ENCODE peak calls at places on chromosome X, in nine cellular contexts. E, Z, Q, U, B, H, Y, I and O are unnamed samples. For H3K36me3 and H3K27me3, the result is how much of the 10 kb centered on the place peaks cover.

GRCh38 chrX:103536732-103537131 is 17.4 kb upstream of the RAB40A start:
- DNase-seq in E (no peak), Z (no peak), Q (no peak), U (no peak), B (no peak), H (no peak), Y (no peak), I (no peak), O (no peak)

GRCh38 chrX:45344597-45344996 is 143.9 kb upstream of the DIPK2B start:
- DNase-seq in E (peak), Z (no peak), Q (no peak), U (no peak), B (no peak), H (peak), Y (no peak), I (no peak), O (no peak)

GRCh38 chrX:137855490-137855889 is 289.6 kb downstream of the ZIC3 start:
- DNase-seq in E (no peak), Z (no peak), Q (no peak), U (no peak), B (no peak), H (no peak), Y (no peak), I (no peak), O (no peak)

GRCh38 chrX:75229774-75230173 is 44.1 kb upstream of the UPRT start:
- DNase-seq in E (no peak), Z (no peak), Q (no peak), U (no peak), B (no peak), H (no peak), Y (no peak), I (no peak), O (no peak)

GRCh38 chrX:88603237-88603636 is 143.8 kb upstream of the CPXCR1 start:
- DNase-seq in E (no peak), Z (no peak), Q (no peak), U (no peak), B (no peak), H (no peak), Y (no peak), I (no peak), O (no peak)

GRCh38 chrX:45788941-45789348 is 588.3 kb upstream of the DIPK2B start:
- DNase-seq in E (no peak), Z (peak), Q (no peak), U (no peak), B (peak), H (peak), Y (peak), I (peak), O (peak)

GRCh38 chrX:10387011-10387410 is 230.2 kb downstream of the CLCN4 start:
- DNase-seq in E (peak), Z (no peak), Q (no peak), U (no peak), B (no peak), H (peak), Y (peak), I (no peak), O (no peak)

GRCh38 chrX:150365953-150366911 is 3.1 kb downstream of the MAMLD1 start:
- DNase-seq in E (peak), Z (peak), Q (peak), U (no peak), B (peak), H (peak), Y (peak), I (peak), O (peak)

GRCh38 chrX:148501121-148502066 is 977 bp downstream of the AFF2 start:
- DNase-seq in E (no peak), Z (no peak), Q (peak), U (no peak), B (no peak), H (no peak), Y (peak), I (no peak), O (peak)

GRCh38 chrX:46477435-46477834 is 67.8 kb downstream of the ZNF674 start:
- DNase-seq in E (no peak), Z (no peak), Q (no peak), U (no peak), B (no peak), H (no peak), Y (no peak), I (no peak), O (no peak)

GRCh38 chrX:115562492-115562872 is 1.5 kb downstream of the PLS3 start:
- DNase-seq in E (peak), Z (no peak), Q (no peak), U (no peak), B (no peak), H (peak), Y (peak), I (no peak), O (no peak)

GRCh38 chrX:7191681-7192110 is 43.7 kb upstream of the PUDP start:
- DNase-seq in E (peak), Z (no peak), Q (no peak), U (no peak), B (no peak), H (no peak), Y (no peak), I (no peak), O (no peak)

GRCh38 chrX:8815460-8816065 is 14.4 kb upstream of the FAM9A start:
- DNase-seq in E (peak), Z (no peak), Q (no peak), U (peak), B (no peak), H (peak), Y (peak), I (no peak), O (no peak)

GRCh38 chrX:103792916-103793540 is 16.4 kb downstream of the PLP1 start:
- DNase-seq in E (peak), Z (no peak), Q (no peak), U (no peak), B (no peak), H (no peak), Y (peak), I (no peak), O (no peak)

GRCh38 chrX:44291468-44292116 is 51.9 kb downstream of the EFHC2 start:
- DNase-seq in E (no peak), Z (no peak), Q (no peak), U (no peak), B (no peak), H (no peak), Y (no peak), I (no peak), O (no peak)

GRCh38 chrX:14027031-14027430 is 2.7 kb downstream of the GEMIN8 start:
- DNase-seq in E (peak), Z (peak), Q (peak), U (no peak), B (no peak), H (no peak), Y (peak), I (no peak), O (no peak)

GRCh38 chrX:14029425-14030247 is at the start of gene GEMIN8:
- DNase-seq in E (peak), Z (peak), Q (peak), U (peak), B (peak), H (peak), Y (peak), I (peak), O (peak)

GRCh38 chrX:15167826-15168225 is 102.1 kb downstream of the ASB9 start:
- DNase-seq in E (no peak), Z (no peak), Q (no peak), U (no peak), B (no peak), H (no peak), Y (no peak), I (no peak), O (no peak)

GRCh38 chrX:8971116-8971515 is 62.8 kb downstream of the FAM9B start:
- DNase-seq in E (peak), Z (no peak), Q (no peak), U (peak), B (no peak), H (peak), Y (peak), I (no peak), O (no peak)

GRCh38 chrX:136671006-136671610 is 23.1 kb downstream of the CD40LG start:
- DNase-seq in E (no peak), Z (no peak), Q (no peak), U (no peak), B (no peak), H (no peak), Y (no peak), I (no peak), O (no peak)

GRCh38 chrX:150833454-150834056 is 64.9 kb downstream of the CD99L2 start:
- DNase-seq in E (no peak), Z (no peak), Q (no peak), U (no peak), B (no peak), H (no peak), Y (no peak), I (no peak), O (no peak)

GRCh38 chrX:31240982-31241381 is 169.1 kb upstream of the FTHL17 start:
- DNase-seq in E (no peak), Z (no peak), Q (no peak), U (no peak), B (no peak), H (no peak), Y (no peak), I (no peak), O (no peak)

GRCh38 chrX:69493193-69493592 is 10.9 kb upstream of the NALF2 start:
- DNase-seq in E (peak), Z (no peak), Q (no peak), U (peak), B (no peak), H (no peak), Y (peak), I (no peak), O (no peak)

GRCh38 chrX:38142598-38142997 is 78.1 kb downstream of the SRPX start:
- DNase-seq in E (no peak), Z (no peak), Q (no peak), U (no peak), B (no peak), H (peak), Y (no peak), I (peak), O (no peak)

GRCh38 chrX:23341452-23341851 is 6.8 kb downstream of the PTCHD1 start:
- DNase-seq in E (peak), Z (no peak), Q (no peak), U (no peak), B (no peak), H (no peak), Y (no peak), I (no peak), O (no peak)

GRCh38 chrX:97326456-97326855 is 442.7 kb downstream of the RPA4 start:
- DNase-seq in E (no peak), Z (no peak), Q (no peak), U (no peak), B (no peak), H (no peak), Y (no peak), I (no peak), O (no peak)

GRCh38 chrX:149504226-149504914 is 736 bp downstream of the IDS start:
- DNase-seq in E (peak), Z (no peak), Q (peak), U (no peak), B (no peak), H (peak), Y (no peak), I (peak), O (peak)

GRCh38 chrX:130869239-130869638 is 33.8 kb downstream of the ENOX2 start:
- DNase-seq in E (no peak), Z (no peak), Q (no peak), U (no peak), B (no peak), H (no peak), Y (no peak), I (no peak), O (no peak)

GRCh38 chrX:16931855-16932254 is 14.6 kb upstream of the REPS2 start:
- DNase-seq in E (no peak), Z (no peak), Q (no peak), U (no peak), B (no peak), H (no peak), Y (no peak), I (no peak), O (no peak)

GRCh38 chrX:112851161-112851779 is 10.6 kb upstream of the AMOT start:
- DNase-seq in E (no peak), Z (no peak), Q (no peak), U (no peak), B (no peak), H (no peak), Y (peak), I (no peak), O (no peak)

DNA sequence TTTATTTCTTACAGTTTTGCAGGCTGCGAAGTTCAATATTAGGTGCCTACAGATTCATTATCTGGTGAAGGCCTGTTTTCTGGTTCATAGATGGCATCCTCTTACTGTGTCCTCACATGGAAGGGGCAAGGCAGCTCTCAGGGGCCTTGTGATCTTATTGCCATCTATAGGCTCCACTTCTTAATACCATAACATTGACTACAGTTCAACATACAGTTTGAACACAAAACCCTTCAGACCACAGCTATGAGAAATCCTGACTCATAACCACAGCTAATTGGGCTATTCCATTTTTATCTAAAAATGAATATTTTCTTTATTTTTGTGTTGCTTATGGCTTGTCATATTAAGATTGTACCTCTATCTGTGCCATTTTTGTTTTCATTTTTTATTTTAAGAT is 72.3 kb downstream of the STAG2 start:
- DNase-seq in E (peak), Z (no peak), Q (no peak), U (no peak), B (no peak), H (peak), Y (peak), I (no peak), O (no peak)
- H3K36me3 ChIP-seq in E (under half), Z (half or more), Q (under half), U (under half), B (under half), H (under half), Y (under half), I (under half), O (under half)

GRCh38 chrX:134025986-134026731 is 40.8 kb upstream of the GPC3 start:
- DNase-seq in E (no peak), Z (no peak), Q (no peak), U (no peak), B (no peak), H (no peak), Y (no peak), I (no peak), O (no peak)
- H3K27me3 ChIP-seq in E (under half), Z (under half), Q (under half), U (under half), B (under half), H (under half), Y (under half), I (under half), O (under half)

DNA sequence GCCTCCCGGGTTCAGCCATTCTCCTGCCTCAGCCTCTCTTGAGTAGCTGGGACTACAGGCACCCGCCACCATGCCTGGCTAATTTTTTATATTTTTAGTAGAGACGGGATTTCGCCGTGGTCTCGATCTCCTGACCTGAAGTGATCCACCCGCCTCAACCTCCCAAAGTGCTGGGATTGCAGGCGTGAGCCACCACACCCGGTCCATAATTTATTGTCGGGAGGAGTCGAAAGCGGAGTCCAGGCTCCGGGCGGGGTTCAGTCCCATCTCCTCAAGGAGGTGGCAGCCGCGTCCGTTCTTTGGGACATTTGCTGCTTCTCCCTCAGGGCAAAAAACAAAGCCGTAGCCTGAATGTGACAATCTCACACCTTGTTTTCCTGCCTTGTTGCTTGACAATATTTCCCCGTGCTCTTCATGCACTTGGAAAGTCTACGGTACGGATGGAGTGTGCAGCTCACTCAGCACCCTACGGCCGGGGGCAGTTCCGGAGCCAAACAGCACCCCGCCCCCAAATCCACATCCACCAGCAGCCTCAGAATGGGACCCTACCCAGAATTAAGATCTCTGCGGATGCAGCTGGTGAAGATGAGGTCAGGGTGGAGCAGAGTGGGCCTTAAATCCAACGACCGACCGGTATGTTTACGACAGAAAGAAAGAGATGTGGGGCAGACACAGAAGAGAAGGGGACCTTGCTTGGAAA is 9.6 kb downstream of the GTPBP6 start:
- DNase-seq in E (no peak), Z (no peak), Q (peak), U (no peak), B (no peak), H (no peak), Y (no peak), I (no peak), O (peak)
- H3K36me3 ChIP-seq in E (under half), Z (half or more), Q (under half), U (under half), B (half or more), H (half or more), Y (under half), I (under half), O (half or more)

GRCh38 chrX:153906126-153906917 is 1.8 kb downstream of the AVPR2 start:
- DNase-seq in E (no peak), Z (no peak), Q (no peak), U (no peak), B (no peak), H (no peak), Y (no peak), I (no peak), O (no peak)
- H3K27me3 ChIP-seq in E (under half), Z (under half), Q (under half), U (under half), B (under half), H (under half), Y (under half), I (under half), O (under half)

DNA sequence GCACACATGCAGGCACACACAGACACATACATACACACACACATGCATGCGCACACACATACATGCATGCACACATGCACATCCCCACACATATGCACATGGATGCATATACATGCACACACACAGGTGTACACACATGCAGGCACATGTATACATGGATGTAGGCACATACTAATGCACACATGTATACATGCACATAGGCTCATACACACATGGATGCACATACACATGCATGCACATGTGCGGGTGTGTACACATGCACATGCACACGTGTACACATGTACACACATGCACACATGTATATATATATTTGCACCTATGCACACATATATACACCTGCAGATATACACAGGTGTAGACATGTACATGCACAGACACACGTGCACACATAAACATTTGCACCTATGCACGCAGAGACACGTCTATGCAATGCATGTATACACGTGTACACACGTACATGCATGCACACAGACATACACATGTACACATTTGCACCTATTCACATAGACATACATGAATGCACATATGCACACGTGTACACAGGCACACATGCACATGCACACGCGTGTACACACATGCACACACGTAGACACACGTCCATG is 4.0 kb downstream of the PLCXD1 start:
- DNase-seq in E (no peak), Z (no peak), Q (peak), U (no peak), B (no peak), H (no peak), Y (no peak), I (no peak), O (peak)
- H3K36me3 ChIP-seq in E (under half), Z (under half), Q (under half), U (under half), B (under half), H (under half), Y (under half), I (under half), O (under half)

DNA sequence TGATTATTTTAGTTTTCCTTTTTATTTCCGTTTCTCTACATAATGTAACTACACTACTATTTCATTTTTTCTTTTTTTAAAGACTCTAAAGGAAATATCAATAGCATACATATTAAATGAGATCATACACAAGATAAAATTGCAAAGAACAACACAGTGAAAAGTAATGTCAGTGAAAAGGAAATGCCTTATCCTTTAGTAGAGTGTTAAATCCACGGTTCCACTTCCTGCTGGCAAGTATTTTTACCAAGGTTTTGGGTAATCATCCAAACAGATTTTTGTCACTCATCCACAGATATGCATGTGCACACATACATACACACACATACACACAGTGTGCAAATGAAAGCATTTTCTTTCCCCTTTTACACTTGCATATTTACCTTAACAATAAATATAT is 548.9 kb downstream of the PPP4R3C start:
- DNase-seq in E (no peak), Z (no peak), Q (no peak), U (no peak), B (no peak), H (no peak), Y (no peak), I (no peak), O (no peak)
- H3K27me3 ChIP-seq in E (under half), Z (under half), Q (under half), U (under half), B (under half), H (under half), Y (under half), I (under half), O (under half)

GRCh38 chrX:1390621-1391369 is 1.1 kb downstream of the SLC25A6 start:
- DNase-seq in E (no peak), Z (peak), Q (peak), U (no peak), B (peak), H (no peak), Y (no peak), I (peak), O (peak)
- H3K36me3 ChIP-seq in E (under half), Z (half or more), Q (under half), U (half or more), B (half or more), H (half or more), Y (under half), I (under half), O (half or more)

GRCh38 chrX:85992811-85993229 is 54.5 kb downstream of the CHM start:
- DNase-seq in E (peak), Z (no peak), Q (no peak), U (peak), B (no peak), H (peak), Y (peak), I (no peak), O (no peak)
- H3K27me3 ChIP-seq in E (under half), Z (under half), Q (under half), U (under half), B (under half), H (under half), Y (under half), I (under half), O (under half)

DNA sequence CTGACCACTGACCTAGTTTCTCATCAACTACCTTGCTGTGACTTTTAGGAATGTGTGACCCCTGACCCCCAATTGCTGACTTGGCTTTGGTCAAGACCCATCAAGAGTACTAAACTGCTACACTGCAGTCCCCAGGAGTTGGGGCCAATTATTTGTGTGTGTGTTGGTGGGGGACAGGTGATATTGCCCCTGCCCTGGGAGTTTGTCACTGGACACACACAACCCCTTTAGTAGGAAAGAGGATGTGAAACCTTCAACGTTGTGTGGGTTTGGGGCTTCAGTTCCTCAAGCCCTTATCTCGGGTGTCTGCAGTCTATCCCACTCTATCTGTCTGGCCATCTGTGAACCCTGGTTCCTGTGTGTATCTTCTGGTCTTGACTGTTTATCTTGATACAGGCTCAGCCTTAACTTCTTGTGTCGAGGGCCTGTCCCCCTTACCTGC is 6.5 kb downstream of the SASH3 start:
- DNase-seq in E (no peak), Z (no peak), Q (no peak), U (no peak), B (no peak), H (no peak), Y (no peak), I (no peak), O (no peak)
- H3K36me3 ChIP-seq in E (under half), Z (under half), Q (under half), U (under half), B (under half), H (under half), Y (under half), I (under half), O (under half)